ENCODE peak calls at places on chromosomes 7 and 10, in four cellular contexts. E is pancreas, W is neural progenitor cell, V is kidney. F is an unnamed sample.

GRCh38 chr10:120656121-120656520 is 195.0 kb upstream of the WDR11 start:
- DNase-seq in E (no peak), W (no peak), V (no peak), F (no peak)

GRCh38 chr10:75294031-75294437 is 58.3 kb upstream of the COMTD1 start:
- DNase-seq in E (no peak), W (no peak), V (no peak), F (no peak)

GRCh38 chr7:17022915-17023314 is 141.1 kb upstream of the AGR3 start:
- DNase-seq in E (no peak), W (no peak), V (no peak), F (no peak)

GRCh38 chr10:86747796-86748581 is 8.4 kb upstream of the BMPR1A start:
- DNase-seq in E (no peak), W (no peak), V (no peak), F (no peak)

GRCh38 chr10:128912568-128913311 is 554.3 kb upstream of the MGMT start:
- DNase-seq in E (no peak), W (no peak), V (no peak), F (no peak)

GRCh38 chr10:21473541-21473940 is 51.9 kb downstream of the SKIDA1 start:
- DNase-seq in E (no peak), W (no peak), V (no peak), F (no peak)

GRCh38 chr10:52571018-52571417 is 201.6 kb downstream of the MBL2 start:
- DNase-seq in E (no peak), W (no peak), V (no peak), F (no peak)

GRCh38 chr7:50446542-50446960 is 3.6 kb downstream of the FIGNL1 start:
- DNase-seq in E (no peak), W (no peak), V (no peak), F (no peak)

GRCh38 chr10:68981074-68981473 is 7.5 kb upstream of the KIFBP start:
- DNase-seq in E (no peak), W (no peak), V (no peak), F (no peak)

GRCh38 chr7:4776160-4776623 is 769 bp downstream of the AP5Z1 start:
- DNase-seq in E (no peak), W (no peak), V (no peak), F (no peak)

GRCh38 chr7:47488205-47488968 is 93.5 kb downstream of the TNS3 start:
- DNase-seq in E (no peak), W (peak; percentile 47), V (no peak), F (peak; percentile 83)

GRCh38 chr10:77972148-77972547 is 45.6 kb upstream of the DLG5 start:
- DNase-seq in E (no peak), W (no peak), V (no peak), F (no peak)

GRCh38 chr10:86047588-86047987 is 319.0 kb downstream of the GRID1 start:
- DNase-seq in E (no peak), W (no peak), V (no peak), F (no peak)

GRCh38 chr7:7157177-7157886 is 25.0 kb upstream of the C1GALT1 start:
- DNase-seq in E (no peak), W (no peak), V (no peak), F (peak; percentile 91)

GRCh38 chr7:102313997-102314780 is 27.5 kb downstream of the SH2B2 start:
- DNase-seq in E (no peak), W (no peak), V (no peak), F (no peak)

GRCh38 chr7:133575726-133576125 is 322.8 kb downstream of the EXOC4 start:
- DNase-seq in E (no peak), W (no peak), V (no peak), F (no peak)

GRCh38 chr10:44977287-44978212 is 1.1 kb downstream of the DEPP1 start:
- DNase-seq in E (peak; percentile 83), W (no peak), V (peak; percentile 81), F (no peak)

GRCh38 chr7:93043393-93043985 is 74.3 kb downstream of the SAMD9 start:
- DNase-seq in E (peak; percentile 51), W (peak; percentile 80), V (no peak), F (peak; percentile 95)

GRCh38 chr7:72706521-72706920 is 121.5 kb downstream of the TYW1B start:
- DNase-seq in E (no peak), W (no peak), V (no peak), F (no peak)

GRCh38 chr7:151058766-151059361 is 525 bp upstream of the SLC4A2 start:
- DNase-seq in E (no peak), W (peak; percentile 40), V (no peak), F (no peak)

GRCh38 chr10:19828278-19829049 is 12.2 kb downstream of the PLXDC2 start:
- DNase-seq in E (no peak), W (peak; percentile 62), V (no peak), F (no peak)

GRCh38 chr10:13528138-13528874 is 508 bp downstream of the BEND7 start:
- DNase-seq in E (peak; percentile 78), W (peak; percentile 74), V (no peak), F (peak; percentile 20)

GRCh38 chr7:51034531-51035264 is 252.0 kb upstream of the GRB10 start:
- DNase-seq in E (no peak), W (peak; percentile 20), V (no peak), F (no peak)

GRCh38 chr7:40230086-40230485 is 95.3 kb downstream of the SUGCT start:
- DNase-seq in E (no peak), W (no peak), V (no peak), F (no peak)

GRCh38 chr10:72248477-72249151 is 25.1 kb upstream of the DDIT4 start:
- DNase-seq in E (peak; percentile 69), W (no peak), V (peak; percentile 95), F (peak; percentile 65)

GRCh38 chr10:125711110-125711750 is 8.3 kb upstream of the EDRF1 start:
- DNase-seq in E (no peak), W (no peak), V (no peak), F (peak; percentile 27)

GRCh38 chr7:94228678-94229077 is 166.0 kb upstream of the COL1A2 start:
- DNase-seq in E (no peak), W (no peak), V (no peak), F (peak; percentile 26)

GRCh38 chr7:44463169-44463808 is 27.2 kb downstream of the NUDCD3 start:
- DNase-seq in E (no peak), W (no peak), V (no peak), F (no peak)

GRCh38 chr7:16697507-16698199 is 51.7 kb downstream of the BZW2 start:
- DNase-seq in E (no peak), W (no peak), V (no peak), F (no peak)

GRCh38 chr7:11833431-11833830 is 1.4 kb upstream of the THSD7A start:
- DNase-seq in E (no peak), W (peak; percentile 57), V (no peak), F (peak; percentile 27)

GRCh38 chr7:55060690-55061414 is 42.0 kb downstream of the EGFR start:
- DNase-seq in E (no peak), W (no peak), V (no peak), F (peak; percentile 47)

GRCh38 chr7:30682131-30683083 is at the start of gene CRHR2:
- DNase-seq in E (peak; percentile 70), W (peak; percentile 78), V (no peak), F (no peak)

GRCh38 chr10:77604941-77605351 is 32.7 kb downstream of the KCNMA1 start:
- DNase-seq in E (no peak), W (no peak), V (no peak), F (no peak)

GRCh38 chr10:57818522-57818921 is 449.2 kb downstream of the IPMK start:
- DNase-seq in E (no peak), W (no peak), V (no peak), F (no peak)

GRCh38 chr7:143435266-143435665 is 8.0 kb upstream of the TAS2R60 start:
- DNase-seq in E (no peak), W (no peak), V (no peak), F (no peak)
- H3K4me1 ChIP-seq in E (no peaks in the 10 kb centered on the region), W (no peaks in the 10 kb centered on the region), V (no peaks in the 10 kb centered on the region), F (no peaks in the 10 kb centered on the region)

DNA sequence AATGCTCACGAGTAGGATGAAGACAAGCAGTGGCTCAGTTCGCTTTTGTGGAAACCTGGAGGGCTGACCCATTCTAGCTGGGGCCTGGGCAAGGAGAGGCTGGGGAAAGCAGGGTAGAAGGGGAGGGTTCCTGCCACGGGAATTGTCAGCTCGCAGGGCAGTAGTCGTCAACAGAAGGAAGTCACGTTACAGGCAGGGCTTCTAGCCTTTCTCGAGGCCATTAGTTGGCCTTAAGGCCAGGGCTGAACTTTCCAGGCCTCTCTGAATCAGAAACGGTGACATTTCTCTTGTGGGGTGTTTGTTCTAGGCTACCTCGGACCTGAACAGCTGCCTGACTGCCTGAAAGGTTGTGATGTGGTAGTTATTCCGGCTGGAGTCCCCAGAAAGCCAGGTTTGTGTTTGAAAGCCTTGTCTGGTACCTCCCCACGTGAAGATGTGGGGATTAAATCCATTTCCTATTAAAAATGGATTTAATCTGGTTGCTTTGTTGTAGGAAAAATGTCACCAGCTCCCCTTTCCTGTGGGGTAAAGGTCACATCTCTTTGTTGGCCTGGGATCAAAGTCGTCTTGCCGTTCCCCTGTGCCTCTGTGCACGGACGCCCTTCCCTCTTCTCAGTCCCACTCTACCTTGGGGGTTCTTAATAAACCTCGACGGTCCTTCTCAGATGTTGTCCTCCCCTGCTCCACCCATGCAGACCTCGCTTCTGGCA is 9.4 kb downstream of the MDH2 start:
- DNase-seq in E (no peak), W (no peak), V (no peak), F (peak; percentile 32)
- H3K4me1 ChIP-seq in E (peaks cover 22% of the 10 kb centered on the region), W (peaks cover 3% of the 10 kb centered on the region), V (no peaks in the 10 kb centered on the region), F (peaks cover 21% of the 10 kb centered on the region)

DNA sequence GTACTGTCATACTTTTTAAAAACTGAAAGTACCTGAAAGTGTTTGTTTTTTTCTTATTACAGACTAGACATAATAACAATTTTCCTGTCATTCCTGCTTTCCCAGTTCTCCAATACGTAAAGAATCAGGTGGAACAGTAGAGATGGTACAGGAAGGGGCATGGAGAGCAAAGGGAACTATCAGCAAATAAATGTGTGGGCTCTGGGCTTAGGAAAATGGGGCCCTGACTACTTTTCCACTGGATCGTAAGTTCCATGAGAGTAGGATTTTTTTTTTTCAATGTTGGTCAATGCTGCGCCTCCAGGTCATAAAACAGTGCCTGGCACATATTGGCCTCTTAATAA is 15.2 kb upstream of the FAS start:
- DNase-seq in E (no peak), W (no peak), V (no peak), F (no peak)
- H3K4me1 ChIP-seq in E (peaks cover 10% of the 10 kb centered on the region), W (no peaks in the 10 kb centered on the region), V (peaks cover 7% of the 10 kb centered on the region), F (no peaks in the 10 kb centered on the region)

DNA sequence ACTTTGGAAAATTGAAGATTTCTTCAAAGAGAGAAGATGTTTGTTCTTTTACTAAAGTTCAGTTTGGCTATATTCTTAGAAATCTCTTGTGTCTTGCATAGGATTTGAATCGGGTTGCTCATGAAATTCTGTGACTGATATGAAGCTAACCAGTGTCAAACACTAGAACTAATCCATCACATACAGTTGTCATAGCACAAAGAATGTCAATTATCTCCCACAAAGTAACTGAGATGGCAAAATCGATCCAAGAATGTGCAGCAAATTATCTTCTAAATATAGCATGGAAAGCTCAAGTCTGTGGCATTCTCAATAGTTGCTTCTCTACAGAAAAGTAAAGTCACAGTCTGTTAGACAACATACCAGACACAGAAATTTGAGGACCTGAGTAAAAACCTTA is 768.1 kb upstream of the LRRN3 start:
- DNase-seq in E (no peak), W (no peak), V (no peak), F (no peak)
- H3K4me1 ChIP-seq in E (no peaks in the 10 kb centered on the region), W (peaks cover 3% of the 10 kb centered on the region), V (no peaks in the 10 kb centered on the region), F (peaks cover 4% of the 10 kb centered on the region)

DNA sequence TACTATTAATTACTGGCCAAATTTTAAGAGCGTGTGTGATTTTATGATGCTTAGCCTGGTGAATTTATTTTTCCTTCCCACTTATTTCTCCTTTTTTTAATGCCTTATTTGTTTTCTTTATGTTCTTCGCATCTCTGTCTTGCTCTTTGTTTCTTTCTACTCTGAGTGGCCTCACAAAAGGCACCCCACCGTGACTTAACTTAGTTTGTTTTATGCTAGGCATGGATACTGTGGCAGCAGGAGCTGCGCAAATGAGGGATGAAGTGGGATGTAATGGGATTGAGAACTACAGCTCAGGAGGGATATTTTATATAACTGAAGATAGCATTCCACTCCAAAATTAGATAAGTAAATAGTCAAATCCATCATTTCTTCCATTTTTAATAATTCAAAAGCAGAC is 1.6 kb upstream of the CACNA2D1 start:
- DNase-seq in E (no peak), W (peak; percentile 86), V (no peak), F (no peak)
- H3K4me1 ChIP-seq in E (no peaks in the 10 kb centered on the region), W (peaks cover 39% of the 10 kb centered on the region), V (peaks cover 3% of the 10 kb centered on the region), F (peaks cover 9% of the 10 kb centered on the region)

F was measured in SJCRH30.